ENCODE peak calls at places on chromosomes 11 and 22, in eight cellular contexts. E is coronary artery, J is fibroblast of lung, U is AG09319, G is uterus, Z is lower leg skin, F is left ventricle myocardium inferior, T is cardiac muscle cell. O is an unnamed sample.

GRCh38 chr22:38970548-38970947 is 11.6 kb upstream of the APOBEC3B start:
- DNase-seq in G (no peak), T (no peak), F (no peak), E (no peak), Z (no peak), J (no peak), U (no peak), O (no peak)

GRCh38 chr11:22797081-22797480 is 32.5 kb downstream of the SVIP start:
- DNase-seq in G (no peak), E (no peak), T (no peak), J (no peak), U (no peak), Z (no peak), F (no peak), O (no peak)

GRCh38 chr22:37483594-37484114 is 2.5 kb downstream of the MFNG start:
- DNase-seq in J (no peak), T (no peak), G (no peak), U (peak), Z (no peak), F (no peak), E (no peak), O (no peak)

GRCh38 chr11:76769071-76769560 is 14.0 kb upstream of the TSKU start:
- DNase-seq in Z (no peak), T (no peak), G (no peak), F (no peak), U (no peak), E (no peak), J (peak), O (no peak)

GRCh38 chr11:44729065-44729464 is 2.3 kb downstream of the TSPAN18 start:
- DNase-seq in E (no peak), T (no peak), Z (no peak), G (no peak), U (no peak), J (no peak), F (peak), O (no peak)

GRCh38 chr22:50105529-50106100 is 15.8 kb downstream of the MOV10L1 start:
- DNase-seq in G (no peak), J (peak), E (no peak), T (no peak), Z (no peak), F (no peak), U (no peak), O (no peak)

GRCh38 chr22:30486661-30487115 is 14.9 kb upstream of the SEC14L3 start:
- DNase-seq in E (no peak), T (no peak), Z (no peak), U (no peak), F (no peak), J (no peak), G (no peak), O (no peak)

GRCh38 chr11:26571861-26572654 is at the start of gene MUC15:
- DNase-seq in F (no peak), Z (no peak), J (no peak), G (no peak), T (no peak), U (no peak), E (no peak), O (no peak)

GRCh38 chr22:39332441-39333064 is 13.1 kb upstream of the RPL3 start:
- DNase-seq in G (no peak), F (no peak), J (peak), E (no peak), T (peak), Z (no peak), U (no peak), O (no peak)

GRCh38 chr11:17602105-17603001 is 55.3 kb downstream of the OTOG start:
- DNase-seq in T (no peak), Z (peak), J (no peak), E (peak), G (no peak), F (no peak), U (no peak), O (no peak)

GRCh38 chr22:37827056-37827455 is 3.9 kb downstream of the GALR3 start:
- DNase-seq in Z (no peak), U (no peak), G (peak), J (no peak), F (peak), E (no peak), T (no peak), O (no peak)

GRCh38 chr22:32996276-32996675 is 61.9 kb downstream of the SYN3 start:
- DNase-seq in J (no peak), T (no peak), Z (peak), G (no peak), F (no peak), E (no peak), U (no peak), O (no peak)

GRCh38 chr11:120208777-120209176 is 2.1 kb upstream of the OAF start:
- DNase-seq in J (peak), Z (peak), E (no peak), F (no peak), U (peak), G (peak), T (no peak), O (no peak)

GRCh38 chr11:58549644-58550043 is 26.0 kb downstream of the LPXN start:
- DNase-seq in E (no peak), F (peak), J (no peak), U (no peak), G (no peak), Z (no peak), T (peak), O (no peak)

GRCh38 chr11:117795726-117796455 is 1.1 kb downstream of the DSCAML1 start:
- DNase-seq in F (no peak), U (no peak), T (no peak), Z (no peak), G (no peak), J (no peak), E (no peak), O (no peak)

GRCh38 chr11:102079625-102080024 is 30.6 kb upstream of the YAP1 start:
- DNase-seq in U (no peak), F (no peak), Z (no peak), E (no peak), T (no peak), J (no peak), G (no peak), O (no peak)

GRCh38 chr22:46104881-46105493 is 45.3 kb upstream of the PPARA start:
- DNase-seq in J (no peak), Z (no peak), U (no peak), T (no peak), E (no peak), G (peak), F (no peak), O (no peak)

GRCh38 chr11:74540270-74540669 is 46.7 kb upstream of the LIPT2 start:
- DNase-seq in Z (no peak), J (no peak), U (no peak), T (no peak), F (no peak), G (no peak), E (no peak), O (no peak)

GRCh38 chr11:17643506-17644405 is 75.6 kb upstream of the MYOD1 start:
- DNase-seq in U (no peak), T (no peak), G (no peak), F (no peak), J (no peak), Z (peak), E (no peak), O (no peak)

GRCh38 chr22:30483169-30483568 is 11.4 kb upstream of the SEC14L3 start:
- DNase-seq in F (no peak), U (no peak), G (no peak), T (no peak), Z (no peak), E (no peak), J (no peak), O (no peak)

GRCh38 chr22:21961886-21962654 is 9.4 kb upstream of the PPM1F start:
- DNase-seq in Z (no peak), U (no peak), E (no peak), J (peak), T (no peak), F (no peak), G (no peak), O (no peak)

GRCh38 chr11:13118194-13118593 is 109.1 kb downstream of the RASSF10 start:
- DNase-seq in E (no peak), G (no peak), F (no peak), J (peak), Z (no peak), T (no peak), U (peak), O (no peak)

GRCh38 chr11:47355283-47356128 is 3.0 kb upstream of the MYBPC3 start:
- DNase-seq in F (peak), U (peak), E (peak), G (peak), T (peak), J (peak), Z (peak), O (peak)

GRCh38 chr11:109425554-109425953 is 3.6 kb downstream of the C11orf87 start:
- DNase-seq in Z (no peak), G (no peak), E (no peak), T (no peak), U (no peak), F (no peak), J (no peak), O (no peak)

GRCh38 chr11:74672956-74673895 is 58.0 kb downstream of the CHRDL2 start:
- DNase-seq in J (peak), E (peak), T (no peak), Z (peak), G (peak), F (peak), U (peak), O (no peak)

GRCh38 chr11:1557904-1558831 is 13.9 kb downstream of the DUSP8 start:
- DNase-seq in G (peak), T (no peak), J (peak), F (no peak), Z (no peak), U (peak), E (peak), O (no peak)

GRCh38 chr11:120221115-120221752 is 10.4 kb downstream of the OAF start:
- DNase-seq in T (no peak), U (no peak), F (no peak), E (no peak), J (no peak), G (no peak), Z (no peak), O (no peak)

GRCh38 chr11:77879218-77879617 is 58.3 kb downstream of the AAMDC start:
- DNase-seq in F (peak), U (no peak), E (no peak), T (no peak), Z (no peak), J (peak), G (peak), O (no peak)

GRCh38 chr22:21947040-21948014 is 5.3 kb downstream of the PPM1F start:
- DNase-seq in Z (no peak), J (peak), U (no peak), F (no peak), G (peak), T (peak), E (no peak), O (no peak)

GRCh38 chr11:14969922-14970323 is 2.2 kb downstream of the CALCA start:
- DNase-seq in Z (no peak), T (peak), U (no peak), F (peak), E (no peak), G (no peak), J (peak), O (no peak)
- TF ChIP-seq CTCF in Z (no peak), T (peak), U (peak), F (peak), E (no peak), G (no peak), J (peak), O (peak)

GRCh38 chr22:20175597-20175900 is 24.7 kb upstream of the CCDC188 start:
- DNase-seq in F (no peak), U (peak), G (no peak), T (no peak), J (no peak), E (no peak), Z (no peak), O (no peak)

GRCh38 chr22:20173720-20174119 is 22.9 kb upstream of the CCDC188 start:
- DNase-seq in F (no peak), J (no peak), E (no peak), Z (no peak), U (no peak), G (no peak), T (no peak), O (no peak)

GRCh38 chr22:20173246-20173645 is 22.4 kb upstream of the CCDC188 start:
- DNase-seq in E (no peak), G (no peak), T (no peak), U (no peak), Z (no peak), F (no peak), J (no peak), O (no peak)

GRCh38 chr22:20176421-20177060 is 25.7 kb upstream of the CCDC188 start:
- DNase-seq in U (no peak), G (no peak), J (no peak), E (no peak), Z (no peak), F (no peak), T (no peak), O (no peak)

DNA sequence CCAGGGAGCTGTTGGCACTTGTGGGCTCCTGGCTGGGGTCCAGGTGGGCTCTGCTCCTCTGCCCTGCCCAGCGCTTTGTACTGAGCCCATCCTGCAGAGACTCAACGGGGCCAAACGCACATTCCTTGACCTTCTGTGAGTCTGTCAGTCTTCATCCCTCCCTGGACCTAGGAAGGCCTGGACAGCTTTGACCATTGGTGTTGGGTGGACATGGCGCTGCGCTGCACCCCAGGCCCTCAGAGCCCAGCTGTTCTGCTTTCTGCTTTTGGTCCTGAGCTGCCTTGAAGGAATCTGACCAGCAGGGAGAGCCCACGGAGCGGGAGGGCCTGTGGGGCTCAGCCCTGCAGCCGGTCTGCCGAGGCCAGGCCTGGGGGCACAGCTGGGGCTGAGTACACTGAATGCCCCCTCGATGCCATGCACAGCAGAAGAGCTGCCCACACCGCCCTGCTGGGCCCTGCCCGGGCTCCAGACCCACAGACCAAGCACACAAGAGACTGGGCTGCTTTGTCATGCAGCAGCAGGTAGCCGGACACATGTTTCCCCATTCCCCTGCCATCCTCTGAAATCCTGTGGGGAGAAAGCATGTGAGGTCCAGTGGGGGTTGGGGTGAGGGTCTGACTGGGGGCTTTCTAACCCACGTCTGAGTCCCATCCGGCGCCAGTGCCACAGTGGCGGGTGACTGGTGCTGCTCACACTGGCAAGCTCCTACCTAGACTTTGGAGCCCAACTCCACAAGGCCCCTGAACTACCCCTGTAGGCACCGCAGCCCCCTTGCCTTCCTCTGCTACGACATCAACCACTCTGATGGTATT is 24.1 kb upstream of the CCDC188 start:
- DNase-seq in E (no peak), T (peak), J (no peak), F (no peak), U (no peak), Z (no peak), G (no peak), O (no peak)
- TF ChIP-seq CTCF in E (no peak), T (peak), J (peak), F (peak), U (peak), Z (no peak), G (no peak), O (peak)

GRCh38 chr11:83819936-83820549 is 533.9 kb upstream of the CCDC90B start:
- DNase-seq in J (peak), G (peak), Z (no peak), E (no peak), U (peak), T (peak), F (no peak), O (no peak)
- TF ChIP-seq CTCF in J (peak), G (peak), Z (no peak), E (peak), U (peak), T (peak), F (peak), O (peak)

GRCh38 chr22:45091254-45091854 is 72.4 kb upstream of the NUP50 start:
- DNase-seq in Z (no peak), U (no peak), E (no peak), G (no peak), F (no peak), J (no peak), T (no peak), O (no peak)
- TF ChIP-seq CTCF in Z (no peak), U (no peak), E (no peak), G (no peak), F (no peak), J (no peak), T (no peak), O (no peak)

DNA sequence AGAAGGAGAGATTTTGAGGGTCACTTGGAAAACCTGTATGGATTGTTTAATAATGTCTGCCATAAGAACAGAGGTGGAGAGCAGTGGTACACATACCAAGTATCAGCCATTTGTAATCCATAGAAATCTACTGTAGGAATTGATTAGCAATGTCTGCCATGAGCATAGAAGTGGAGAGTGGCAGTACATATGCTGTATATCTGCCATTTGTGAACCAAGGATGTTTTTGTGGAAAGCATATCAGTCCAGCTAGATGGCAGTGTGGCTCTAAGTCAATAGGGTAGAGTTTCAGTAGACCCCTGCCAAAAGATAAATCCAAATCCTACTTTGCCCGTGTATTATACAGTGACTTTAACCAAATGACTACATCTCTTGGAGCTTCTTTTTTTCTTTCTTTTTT is 82.9 kb upstream of the SEZ6L start:
- DNase-seq in J (no peak), F (no peak), Z (no peak), U (no peak), T (no peak), E (no peak), G (no peak), O (no peak)
- TF ChIP-seq CTCF in J (no peak), F (peak), Z (no peak), U (no peak), T (no peak), E (no peak), G (no peak), O (peak)

GRCh38 chr11:123434262-123434661 is 4.2 kb downstream of the GRAMD1B start:
- DNase-seq in F (no peak), Z (peak), U (no peak), G (no peak), J (no peak), T (no peak), E (no peak), O (no peak)
- TF ChIP-seq CTCF in F (peak), Z (no peak), U (peak), G (no peak), J (no peak), T (peak), E (no peak), O (peak)

DNA sequence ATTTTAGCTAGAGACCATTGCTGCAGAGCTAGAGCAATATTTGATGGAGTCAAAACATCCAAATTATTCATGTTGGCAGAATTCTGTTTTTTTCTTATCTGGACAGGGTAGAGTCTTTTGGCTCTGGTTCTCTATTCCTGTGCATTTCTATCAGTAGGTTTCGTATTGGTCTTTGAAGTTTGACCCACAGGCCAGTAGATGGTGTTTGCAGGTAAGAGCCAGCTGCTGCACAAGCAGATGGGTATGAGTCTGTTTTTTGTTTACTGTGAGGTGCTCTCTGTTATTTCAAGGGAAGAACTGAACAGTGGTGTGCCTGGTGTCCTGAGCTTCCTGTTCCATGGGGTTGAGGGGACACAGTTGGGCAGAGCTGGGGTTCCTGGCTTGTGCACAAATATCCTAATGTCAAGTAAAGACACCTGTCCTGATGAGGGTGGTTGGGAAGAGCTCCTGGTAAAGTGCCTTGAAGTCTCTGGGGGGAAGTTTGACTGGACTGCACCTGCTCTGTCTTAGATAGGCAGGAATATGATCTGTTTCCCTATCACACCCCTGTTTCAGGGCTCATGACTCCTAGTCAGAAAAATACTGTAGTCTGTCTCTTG is 34.0 kb upstream of the SLC22A25 start:
- DNase-seq in Z (no peak), T (peak), F (no peak), G (no peak), U (no peak), E (no peak), J (no peak), O (no peak)
- TF ChIP-seq CTCF in Z (no peak), T (no peak), F (no peak), G (no peak), U (no peak), E (no peak), J (no peak), O (no peak)

DNA sequence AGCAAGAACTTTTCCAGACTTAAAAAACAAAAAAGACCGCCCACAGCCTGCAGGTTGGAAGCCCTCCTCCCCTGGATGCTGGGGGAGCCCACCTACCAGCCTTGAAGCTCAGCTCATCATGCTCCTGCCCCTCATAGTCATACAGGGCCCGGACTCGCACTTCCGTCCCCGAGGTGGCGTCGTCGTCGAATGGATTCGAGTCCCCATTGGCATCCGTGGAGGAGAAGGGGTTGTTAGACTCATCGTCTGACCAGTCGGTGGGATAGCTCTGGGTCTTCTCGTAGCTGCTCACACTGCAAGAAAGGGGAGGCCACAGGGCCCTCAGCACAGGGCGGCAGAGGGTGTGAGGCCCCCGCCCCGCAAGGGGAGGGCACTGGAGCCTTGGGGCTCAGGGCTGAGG is 19.0 kb upstream of the ARFGAP3 start:
- DNase-seq in Z (no peak), F (no peak), J (no peak), U (no peak), E (no peak), T (no peak), G (no peak), O (no peak)
- TF ChIP-seq CTCF in Z (no peak), F (no peak), J (no peak), U (no peak), E (no peak), T (no peak), G (no peak), O (no peak)

GRCh38 chr11:68037481-68038225 is 1.2 kb upstream of the TCIRG1 start:
- DNase-seq in J (no peak), Z (no peak), T (no peak), U (no peak), F (no peak), G (no peak), E (no peak), O (no peak)
- TF ChIP-seq CTCF in J (no peak), Z (no peak), T (no peak), U (no peak), F (no peak), G (no peak), E (no peak), O (no peak)